ENCODE peak calls at places on chromosomes 1 and 21, in five cellular contexts. K, G, P, O and L are unnamed samples.

GRCh38 chr1:176733661-176734060 is 270.7 kb downstream of the PAPPA2 start:
- DNase-seq in K (no peak), G (no peak), P (no peak), O (no peak), L (no peak)

GRCh38 chr1:222073307-222073995 is 331.6 kb upstream of the DUSP10 start:
- DNase-seq in K (no peak), G (peak), P (no peak), O (no peak), L (no peak)

GRCh38 chr1:175206687-175207086 is 14.1 kb upstream of the KIAA0040 start:
- DNase-seq in K (no peak), G (no peak), P (no peak), O (no peak), L (no peak)

GRCh38 chr1:173417563-173417962 is 59.6 kb upstream of the PRDX6 start:
- DNase-seq in K (no peak), G (no peak), P (no peak), O (no peak), L (no peak)

GRCh38 chr1:77762072-77762476 is 2.4 kb upstream of the USP33 start:
- DNase-seq in K (no peak), G (peak), P (no peak), O (no peak), L (no peak)

GRCh38 chr1:156648951-156649350 is 7.0 kb downstream of the BCAN start:
- DNase-seq in K (no peak), G (no peak), P (no peak), O (no peak), L (no peak)

GRCh38 chr1:19353596-19353995 is 41.5 kb downstream of the SLC66A1 start:
- DNase-seq in K (no peak), G (no peak), P (no peak), O (no peak), L (no peak)

GRCh38 chr1:19033926-19034680 is 77.6 kb upstream of the IFFO2 start:
- DNase-seq in K (no peak), G (peak), P (no peak), O (no peak), L (no peak)

GRCh38 chr1:174966000-174966572 is 33.7 kb upstream of the CACYBP start:
- DNase-seq in K (no peak), G (no peak), P (no peak), O (no peak), L (no peak)

GRCh38 chr21:45990741-45991605 is 9.4 kb downstream of the COL6A1 start:
- DNase-seq in K (no peak), G (no peak), P (no peak), O (no peak), L (no peak)

GRCh38 chr1:168452329-168452728 is 91.5 kb downstream of the XCL2 start:
- DNase-seq in K (no peak), G (no peak), P (no peak), O (no peak), L (no peak)

GRCh38 chr1:31272369-31272768 is 24.2 kb downstream of the SNRNP40 start:
- DNase-seq in K (no peak), G (no peak), P (no peak), O (no peak), L (no peak)

GRCh38 chr21:36388835-36389234 is 3.6 kb downstream of the CHAF1B start:
- DNase-seq in K (peak), G (no peak), P (peak), O (peak), L (no peak)

GRCh38 chr1:198167436-198167934 is 10.7 kb downstream of the NEK7 start:
- DNase-seq in K (no peak), G (no peak), P (no peak), O (no peak), L (no peak)

GRCh38 chr21:44865561-44866280 is 7.8 kb downstream of the PTTG1IP start:
- DNase-seq in K (no peak), G (no peak), P (no peak), O (no peak), L (no peak)

GRCh38 chr1:243903904-243904303 is 53.9 kb upstream of the AKT3 start:
- DNase-seq in K (no peak), G (no peak), P (no peak), O (no peak), L (no peak)